ENCODE peak calls at places on chromosome 3, in five cellular contexts. S is K562, B is GM12878, Y is HCT116, A is HepG2. Z is an unnamed sample.

GRCh38 chr3:184155644-184156521 is 706 bp downstream of the DVL3 start:
- DNase-seq in S (peak; percentile 49), B (no peak), Y (no peak), A (peak; percentile 68), Z (peak; percentile 74)

GRCh38 chr3:119562307-119562961 is 3.0 kb upstream of the CD80 start:
- DNase-seq in S (no peak), B (peak; percentile 95), Y (no peak), A (no peak), Z (no peak)

GRCh38 chr3:154142608-154143007 is 21.4 kb downstream of the ARHGEF26 start:
- DNase-seq in S (no peak), B (no peak), Y (no peak), A (no peak), Z (no peak)

GRCh38 chr3:63655519-63655918 is 3.0 kb downstream of the SNTN start:
- DNase-seq in S (no peak), B (no peak), Y (no peak), A (no peak), Z (no peak)

GRCh38 chr3:113758389-113759029 is 11.7 kb downstream of the ATP6V1A start:
- DNase-seq in S (no peak), B (no peak), Y (no peak), A (no peak), Z (no peak)

GRCh38 chr3:8660271-8660731 is 15.7 kb upstream of the SSUH2 start:
- DNase-seq in S (no peak), B (no peak), Y (no peak), A (no peak), Z (no peak)

GRCh38 chr3:56423537-56424209 is 44.6 kb downstream of the ERC2 start:
- DNase-seq in S (no peak), B (no peak), Y (no peak), A (no peak), Z (peak; percentile 35)

GRCh38 chr3:143676742-143677141 is 171.5 kb downstream of the SLC9A9 start:
- DNase-seq in S (no peak), B (no peak), Y (no peak), A (no peak), Z (no peak)

GRCh38 chr3:58986654-58987053 is 63.2 kb downstream of the CFAP20DC start:
- DNase-seq in S (no peak), B (no peak), Y (no peak), A (no peak), Z (no peak)

GRCh38 chr3:72353236-72354105 is 494.8 kb downstream of the SHQ1 start:
- DNase-seq in S (no peak), B (no peak), Y (no peak), A (no peak), Z (no peak)

GRCh38 chr3:113736548-113737089 is 9.4 kb downstream of the NAA50 start:
- DNase-seq in S (no peak), B (peak; percentile 44), Y (peak; percentile 36), A (peak; percentile 60), Z (peak; percentile 52)

GRCh38 chr3:192869131-192870027 is 48.3 kb downstream of the MB21D2 start:
- DNase-seq in S (no peak), B (no peak), Y (no peak), A (no peak), Z (no peak)

GRCh38 chr3:116148881-116149530 is 296.3 kb downstream of the LSAMP start:
- DNase-seq in S (no peak), B (no peak), Y (no peak), A (peak; percentile 1), Z (no peak)

GRCh38 chr3:52435246-52436101 is 9.4 kb downstream of the SEMA3G start:
- DNase-seq in S (no peak), B (no peak), Y (no peak), A (no peak), Z (peak; percentile 25)

GRCh38 chr3:177731644-177732268 is 534.5 kb upstream of the TBL1XR1 start:
- DNase-seq in S (no peak), B (no peak), Y (no peak), A (no peak), Z (no peak)

GRCh38 chr3:178833696-178834095 is 237.9 kb downstream of the ZMAT3 start:
- DNase-seq in S (no peak), B (no peak), Y (no peak), A (no peak), Z (no peak)

GRCh38 chr3:15197340-15198029 is 8.6 kb upstream of the CAPN7 start:
- DNase-seq in S (no peak), B (no peak), Y (no peak), A (no peak), Z (no peak)

GRCh38 chr3:105285653-105286241 is 81.0 kb upstream of the ALCAM start:
- DNase-seq in S (no peak), B (no peak), Y (no peak), A (no peak), Z (no peak)

GRCh38 chr3:38793721-38794120 is 22.3 kb downstream of the SCN10A start:
- DNase-seq in S (no peak), B (no peak), Y (no peak), A (no peak), Z (no peak)

GRCh38 chr3:194375473-194375872 is 5.9 kb upstream of the LRRC15 start:
- DNase-seq in S (peak; percentile 28), B (no peak), Y (no peak), A (no peak), Z (no peak)

GRCh38 chr3:191952609-191953008 is 491.6 kb downstream of the PYDC2 start:
- DNase-seq in S (no peak), B (no peak), Y (no peak), A (no peak), Z (no peak)

GRCh38 chr3:89578253-89578529 is 470.8 kb downstream of the EPHA3 start:
- DNase-seq in S (no peak), B (no peak), Y (no peak), A (no peak), Z (no peak)

GRCh38 chr3:171251842-171252241 is 208.4 kb downstream of the TNIK start:
- DNase-seq in S (no peak), B (no peak), Y (no peak), A (no peak), Z (no peak)

GRCh38 chr3:165642761-165643432 is 194.3 kb downstream of the BCHE start:
- DNase-seq in S (no peak), B (no peak), Y (peak; percentile 93), A (no peak), Z (no peak)

GRCh38 chr3:55162031-55162784 is 234.3 kb upstream of the LRTM1 start:
- DNase-seq in S (no peak), B (peak; percentile 19), Y (no peak), A (no peak), Z (no peak)

GRCh38 chr3:122076414-122077292 is 21.5 kb downstream of the CD86 start:
- DNase-seq in S (no peak), B (no peak), Y (no peak), A (peak; percentile 16), Z (no peak)

GRCh38 chr3:165464736-165465135 is 268.6 kb upstream of the SLITRK3 start:
- DNase-seq in S (no peak), B (no peak), Y (no peak), A (no peak), Z (no peak)

GRCh38 chr3:171218069-171218468 is 191.5 kb upstream of the SLC2A2 start:
- DNase-seq in S (no peak), B (no peak), Y (no peak), A (no peak), Z (no peak)

GRCh38 chr3:105686324-105686897 is 182.4 kb downstream of the CBLB start:
- DNase-seq in S (peak; percentile 4), B (no peak), Y (peak; percentile 0), A (no peak), Z (peak; percentile 29)

GRCh38 chr3:156304406-156304805 is 184.0 kb downstream of the KCNAB1 start:
- DNase-seq in S (no peak), B (no peak), Y (no peak), A (no peak), Z (no peak)

GRCh38 chr3:140570602-140571001 is 107.3 kb upstream of the TRIM42 start:
- DNase-seq in S (no peak), B (no peak), Y (no peak), A (no peak), Z (peak; percentile 20)

GRCh38 chr3:5657109-5657508 is 469.6 kb downstream of the EDEM1 start:
- DNase-seq in S (no peak), B (no peak), Y (no peak), A (no peak), Z (no peak)

GRCh38 chr3:81581966-81582599 is 179.4 kb downstream of the GBE1 start:
- DNase-seq in S (peak; percentile 4), B (peak; percentile 4), Y (peak; percentile 15), A (peak; percentile 20), Z (peak; percentile 11)

GRCh38 chr3:65045138-65045537 is 357.3 kb upstream of the ADAMTS9 start:
- DNase-seq in S (no peak), B (no peak), Y (no peak), A (no peak), Z (no peak)

GRCh38 chr3:130711885-130712284 is 34.7 kb downstream of the PIK3R4 start:
- DNase-seq in S (no peak), B (no peak), Y (no peak), A (no peak), Z (no peak)

DNA sequence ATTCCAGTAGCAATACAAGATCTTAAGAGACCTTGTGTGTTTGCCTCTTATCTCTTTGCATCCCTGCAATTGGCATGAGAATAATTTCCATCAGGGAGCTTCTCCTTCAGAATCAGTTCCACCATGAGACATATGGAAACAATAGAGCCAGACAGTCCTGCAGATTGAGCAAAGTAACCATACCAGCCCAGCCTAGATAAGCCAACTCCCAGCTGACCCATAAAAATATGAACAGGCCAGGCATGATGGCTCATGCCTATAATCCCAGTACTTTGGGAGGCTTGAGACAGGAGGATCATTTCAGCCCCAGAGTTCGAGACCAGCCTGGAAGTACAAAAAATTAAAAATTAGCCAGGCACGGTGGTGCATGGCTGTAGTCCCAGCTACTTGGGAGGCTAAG is 12.7 kb downstream of the CNTN3 start:
- DNase-seq in S (no peak), B (no peak), Y (no peak), A (no peak), Z (no peak)
- TF ChIP-seq ZBTB33 in S (no peak), B (no peak), Y (no peak), A (no peak), Z (no peak)

GRCh38 chr3:124229407-124229806 is 237.5 kb upstream of the ROPN1 start:
- DNase-seq in S (no peak), B (no peak), Y (no peak), A (no peak), Z (no peak)
- H3K4me1 ChIP-seq in S (no peaks in the 10 kb centered on the region), B (no peaks in the 10 kb centered on the region), Y (no peaks in the 10 kb centered on the region), A (no peaks in the 10 kb centered on the region), Z (peaks cover 8% of the 10 kb centered on the region)

GRCh38 chr3:111321786-111322185 is 220.2 kb upstream of the CD96 start:
- DNase-seq in S (no peak), B (no peak), Y (no peak), A (no peak), Z (no peak)

GRCh38 chr3:111324142-111324541 is 217.9 kb upstream of the CD96 start:
- DNase-seq in S (no peak), B (no peak), Y (no peak), A (no peak), Z (no peak)

GRCh38 chr3:111325160-111325707 is 216.8 kb upstream of the CD96 start:
- DNase-seq in S (no peak), B (no peak), Y (no peak), A (no peak), Z (no peak)

GRCh38 chr3:111326144-111326995 is 215.6 kb upstream of the CD96 start:
- DNase-seq in S (no peak), B (no peak), Y (no peak), A (no peak), Z (no peak)

GRCh38 chr3:111324645-111325044 is 217.4 kb upstream of the CD96 start:
- DNase-seq in S (no peak), B (no peak), Y (no peak), A (no peak), Z (no peak)
- TF ChIP-seq RAD21 in S (no peak), B (no peak), Y (no peak), A (no peak), Z (no peak)

GRCh38 chr3:195446359-195446758 is 3.5 kb upstream of the ACAP2 start:
- DNase-seq in S (no peak), B (no peak), Y (no peak), A (no peak), Z (no peak)
- TF ChIP-seq ZBTB33 in S (no peak), B (no peak), Y (no peak), A (no peak), Z (no peak)

Z was measured in SK-N-SH.